ENCODE peak calls at places on chromosomes 5 and 9, in eight cellular contexts. Y is RWPE2, D is mammary epithelial cell, A is hepatocyte, W is HepG2, I is dorsolateral prefrontal cortex, F is transverse colon, B is A549. C is an unnamed sample.

GRCh38 chr5:117454716-117455212 is 880.1 kb upstream of the SEMA6A start:
- DNase-seq in Y (peak), D (peak), A (peak), W (peak), I (no peak), F (peak), B (peak), C (peak)

GRCh38 chr5:132268698-132269551 is 11.4 kb downstream of the PDLIM4 start:
- DNase-seq in Y (no peak), D (peak), A (no peak), W (no peak), I (no peak), F (no peak), B (no peak), C (peak)

GRCh38 chr5:76104027-76104426 is 20.8 kb downstream of the SV2C start:
- DNase-seq in Y (no peak), D (peak), A (peak), W (peak), I (no peak), F (peak), B (no peak), C (peak)

GRCh38 chr5:177371705-177372533 is 12.3 kb upstream of the SLC34A1 start:
- DNase-seq in Y (no peak), D (no peak), A (no peak), W (no peak), I (no peak), F (no peak), B (no peak), C (no peak)

GRCh38 chr9:78029601-78030552 is 1.7 kb downstream of the GNAQ start:
- DNase-seq in Y (no peak), D (no peak), A (peak), W (no peak), I (peak), F (peak), B (peak), C (peak)

GRCh38 chr9:33946779-33947535 is 101.7 kb downstream of the UBAP2 start:
- DNase-seq in Y (no peak), D (peak), A (no peak), W (no peak), I (no peak), F (no peak), B (no peak), C (peak)

GRCh38 chr9:131530546-131530929 is 525 bp downstream of the UCK1 start:
- DNase-seq in Y (no peak), D (peak), A (peak), W (peak), I (no peak), F (peak), B (peak), C (peak)

GRCh38 chr5:174223355-174223754 is 177.8 kb downstream of the NSG2 start:
- DNase-seq in Y (no peak), D (no peak), A (no peak), W (no peak), I (no peak), F (no peak), B (no peak), C (no peak)

GRCh38 chr5:177600458-177601018 is 606 bp downstream of the B4GALT7 start:
- DNase-seq in Y (peak), D (peak), A (no peak), W (no peak), I (no peak), F (no peak), B (no peak), C (no peak)

GRCh38 chr5:149282027-149282965 is 10.6 kb downstream of the AFAP1L1 start:
- DNase-seq in Y (no peak), D (no peak), A (no peak), W (no peak), I (no peak), F (no peak), B (no peak), C (no peak)

GRCh38 chr5:149278811-149279210 is 7.2 kb downstream of the AFAP1L1 start:
- DNase-seq in Y (no peak), D (no peak), A (no peak), W (no peak), I (no peak), F (no peak), B (no peak), C (no peak)

GRCh38 chr5:149280802-149281201 is 9.1 kb downstream of the AFAP1L1 start:
- DNase-seq in Y (no peak), D (no peak), A (no peak), W (no peak), I (no peak), F (no peak), B (no peak), C (no peak)

GRCh38 chr5:149279651-149280050 is 8.0 kb downstream of the AFAP1L1 start:
- DNase-seq in Y (no peak), D (no peak), A (no peak), W (no peak), I (no peak), F (no peak), B (no peak), C (no peak)

GRCh38 chr5:149280124-149280523 is 8.5 kb downstream of the AFAP1L1 start:
- DNase-seq in Y (no peak), D (no peak), A (no peak), W (no peak), I (no peak), F (no peak), B (no peak), C (no peak)
- H3K27ac ChIP-seq in Y (no peak), D (no peak), A (no peak), W (no peak), I (no peak), F (no peak), B (no peak), C (no peak)

GRCh38 chr9:93636172-93636661 is 59.8 kb downstream of the PHF2 start:
- DNase-seq in Y (peak), D (no peak), A (no peak), W (no peak), I (no peak), F (no peak), B (no peak), C (no peak)
- H3K27ac ChIP-seq in Y (no peak), D (no peak), A (no peak), W (no peak), I (no peak), F (no peak), B (no peak), C (no peak)

GRCh38 chr5:88883059-88883565 is at the start of gene MEF2C:
- DNase-seq in Y (no peak), D (peak), A (peak), W (no peak), I (peak), F (peak), B (no peak), C (peak)

GRCh38 chr5:88884435-88884877 is 1.5 kb upstream of the MEF2C start:
- DNase-seq in Y (no peak), D (no peak), A (no peak), W (no peak), I (no peak), F (no peak), B (no peak), C (peak)

GRCh38 chr5:88881566-88881965 is 1.4 kb downstream of the MEF2C start:
- DNase-seq in Y (no peak), D (no peak), A (no peak), W (no peak), I (no peak), F (no peak), B (no peak), C (no peak)

GRCh38 chr5:88883566-88884434 is 816 bp upstream of the MEF2C start:
- DNase-seq in Y (no peak), D (peak), A (peak), W (no peak), I (peak), F (peak), B (no peak), C (peak)

GRCh38 chr5:88882321-88883038 is 504 bp downstream of the MEF2C start:
- DNase-seq in Y (no peak), D (no peak), A (no peak), W (no peak), I (no peak), F (no peak), B (no peak), C (peak)
- H3K27ac ChIP-seq in Y (no peak), D (no peak), A (peak), W (no peak), I (peak), F (peak), B (no peak), C (peak)

DNA sequence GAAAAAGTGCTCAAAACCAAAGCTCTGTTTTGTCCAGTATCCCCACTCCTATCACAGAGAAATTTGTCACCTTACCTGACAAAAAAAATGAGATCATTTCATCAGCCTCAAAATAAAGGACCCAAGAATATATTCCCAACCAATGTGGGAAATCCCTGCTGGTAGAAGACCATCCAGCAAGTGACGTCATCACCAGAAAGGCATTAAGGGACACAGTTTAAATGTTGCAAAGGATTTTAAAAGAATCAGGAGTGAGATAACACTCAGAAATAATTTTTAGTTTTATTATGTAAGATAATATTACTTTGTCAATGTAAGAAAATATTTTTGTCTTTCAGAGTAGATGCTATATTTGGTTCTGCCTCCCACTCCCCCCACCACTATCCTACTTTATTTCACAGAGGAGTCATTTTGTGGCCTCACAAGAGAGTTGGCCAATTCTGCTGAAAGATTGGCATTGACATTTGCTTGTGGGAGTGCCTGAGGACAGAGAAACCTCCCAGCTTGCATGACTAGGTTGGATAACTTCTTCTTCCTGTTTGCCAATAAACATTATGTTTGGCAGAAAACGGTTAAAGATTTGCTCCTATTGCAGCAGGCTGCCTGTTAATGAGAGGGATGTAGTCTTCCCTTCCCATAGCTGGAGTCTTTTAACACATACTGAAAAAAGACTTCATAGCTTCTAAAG is 288.6 kb upstream of the DAB2 start:
- DNase-seq in Y (no peak), D (no peak), A (no peak), W (no peak), I (no peak), F (no peak), B (no peak), C (no peak)
- H3K27ac ChIP-seq in Y (no peak), D (no peak), A (peak), W (no peak), I (no peak), F (no peak), B (peak), C (no peak)

DNA sequence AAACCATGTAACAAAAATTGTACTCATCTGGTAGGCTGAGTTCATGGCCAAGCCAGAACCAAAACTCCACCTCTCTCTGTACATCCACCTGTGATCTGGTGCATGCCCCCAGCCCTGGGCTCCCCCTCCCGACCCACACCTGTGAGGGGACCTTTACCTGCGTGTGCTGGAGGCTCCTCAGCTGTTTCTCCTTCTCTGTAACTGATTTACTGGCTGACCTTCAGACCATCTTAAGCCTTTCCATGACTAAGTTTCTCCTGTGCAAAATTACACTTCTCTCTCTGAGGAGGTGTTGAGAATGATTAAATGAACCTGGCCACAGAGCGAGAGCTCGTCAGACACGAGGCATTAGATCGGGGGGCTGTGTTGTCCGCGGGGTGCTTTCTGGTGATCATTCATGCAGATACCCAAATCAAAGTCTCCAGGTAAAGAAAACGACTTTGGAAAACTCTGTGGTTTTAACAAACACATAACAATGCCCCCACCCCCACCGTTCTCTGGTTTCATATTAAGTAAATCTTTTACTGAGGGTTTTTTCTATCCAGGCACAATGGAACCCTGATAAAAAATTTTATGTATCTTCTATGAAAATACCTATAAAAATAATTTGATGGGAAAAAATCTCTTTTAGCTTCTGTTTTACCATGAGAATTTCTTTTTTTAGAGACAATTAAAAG is 136.3 kb downstream of the SEMA5A start:
- DNase-seq in Y (no peak), D (no peak), A (peak), W (no peak), I (no peak), F (no peak), B (no peak), C (no peak)
- H3K27ac ChIP-seq in Y (no peak), D (no peak), A (peak), W (no peak), I (no peak), F (no peak), B (no peak), C (no peak)

DNA sequence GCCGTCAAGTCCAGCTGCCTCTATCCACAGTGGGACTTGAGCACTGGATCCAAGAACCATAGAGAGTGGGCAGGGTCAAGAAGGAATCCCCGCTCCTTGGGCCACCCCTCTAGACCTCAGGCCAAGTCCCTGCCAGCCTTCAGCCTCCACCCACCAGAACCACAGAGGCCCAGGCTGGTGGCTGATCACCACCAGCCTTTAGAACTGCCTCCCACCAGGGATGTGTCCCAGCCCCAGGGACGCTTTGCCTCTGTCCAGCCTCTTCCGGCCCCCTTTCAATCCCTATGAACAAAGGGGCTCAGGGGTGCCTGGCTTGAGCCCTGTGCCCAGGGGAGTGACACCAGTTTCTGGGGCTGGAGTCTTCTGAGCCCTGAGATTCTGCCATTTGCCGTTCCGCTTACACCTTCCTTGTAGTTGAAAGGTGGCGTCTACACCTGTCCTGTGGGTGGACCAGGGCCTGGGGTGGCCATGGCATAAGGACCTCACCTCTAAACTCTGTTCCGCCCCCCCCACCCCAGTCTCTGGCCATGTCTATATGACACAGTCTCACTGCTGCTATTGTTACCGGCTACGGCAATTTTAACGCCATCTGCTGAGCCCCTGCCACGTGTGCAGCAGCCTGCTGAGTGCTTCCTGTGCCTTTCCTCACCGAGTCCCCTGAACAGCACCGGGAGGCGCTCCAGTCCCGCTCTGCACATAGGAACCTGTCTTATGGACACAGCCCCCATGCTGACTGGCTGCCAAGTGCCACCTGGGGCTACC is 35.7 kb upstream of the ORM1 start:
- DNase-seq in Y (peak), D (no peak), A (no peak), W (no peak), I (peak), F (no peak), B (no peak), C (no peak)
- H3K27ac ChIP-seq in Y (peak), D (peak), A (no peak), W (no peak), I (no peak), F (no peak), B (peak), C (peak)

C was measured in SJCRH30.